ENCODE peak calls at places on chromosomes 13 and 19, in eight cellular contexts. One of them, this sample, is unnamed.

GRCh38 chr13:48155850-48156249 is 60.9 kb upstream of the MED4 start:
- DNase-seq in stimulated activated CD4-positive, alpha-beta T cell treated with anti-CD3 and anti-CD28 coated beads, Interleukin-1b, Interleukin-23, amount 100 ng/mL, for 1 hour: peak
- DNase-seq in iris pigment epithelial cell: peak
- DNase-seq in ascending aorta: no peak
- DNase-seq in heart left ventricle: no peak
- DNase-seq in EL: peak
- DNase-seq in left cardiac atrium: no peak
- DNase-seq in stimulated activated naive CD8-positive, alpha-beta T cell treated with anti-CD3 and anti-CD28 coated beads, Interleukin-15, amount 100 ng/mL, for 72 hours: peak
- DNase-seq in this sample: no peak

GRCh38 chr19:38361633-38362075 is 12.7 kb upstream of the PSMD8 start:
- DNase-seq in EL: peak
- DNase-seq in stimulated activated CD4-positive, alpha-beta T cell treated with anti-CD3 and anti-CD28 coated beads, Interleukin-1b, Interleukin-23, amount 100 ng/mL, for 1 hour: no peak
- DNase-seq in ascending aorta: peak
- DNase-seq in iris pigment epithelial cell: peak
- DNase-seq in heart left ventricle: peak
- DNase-seq in left cardiac atrium: peak
- DNase-seq in stimulated activated naive CD8-positive, alpha-beta T cell treated with anti-CD3 and anti-CD28 coated beads, Interleukin-15, amount 100 ng/mL, for 72 hours: peak
- DNase-seq in this sample: peak

GRCh38 chr13:32175307-32175706 is 139.9 kb downstream of the ZAR1L start:
- DNase-seq in stimulated activated CD4-positive, alpha-beta T cell treated with anti-CD3 and anti-CD28 coated beads, Interleukin-1b, Interleukin-23, amount 100 ng/mL, for 1 hour: no peak
- DNase-seq in EL: no peak
- DNase-seq in stimulated activated naive CD8-positive, alpha-beta T cell treated with anti-CD3 and anti-CD28 coated beads, Interleukin-15, amount 100 ng/mL, for 72 hours: no peak
- DNase-seq in iris pigment epithelial cell: no peak
- DNase-seq in left cardiac atrium: peak
- DNase-seq in ascending aorta: no peak
- DNase-seq in heart left ventricle: no peak
- DNase-seq in this sample: no peak

GRCh38 chr19:3125900-3126524 is 9.8 kb upstream of the GNA15 start:
- DNase-seq in EL: peak
- DNase-seq in heart left ventricle: peak
- DNase-seq in stimulated activated CD4-positive, alpha-beta T cell treated with anti-CD3 and anti-CD28 coated beads, Interleukin-1b, Interleukin-23, amount 100 ng/mL, for 1 hour: peak
- DNase-seq in ascending aorta: peak
- DNase-seq in left cardiac atrium: peak
- DNase-seq in iris pigment epithelial cell: peak
- DNase-seq in stimulated activated naive CD8-positive, alpha-beta T cell treated with anti-CD3 and anti-CD28 coated beads, Interleukin-15, amount 100 ng/mL, for 72 hours: peak
- DNase-seq in this sample: no peak

GRCh38 chr19:32691291-32691951 is at the start of gene NUDT19:
- DNase-seq in stimulated activated CD4-positive, alpha-beta T cell treated with anti-CD3 and anti-CD28 coated beads, Interleukin-1b, Interleukin-23, amount 100 ng/mL, for 1 hour: peak
- DNase-seq in iris pigment epithelial cell: peak
- DNase-seq in ascending aorta: peak
- DNase-seq in heart left ventricle: peak
- DNase-seq in stimulated activated naive CD8-positive, alpha-beta T cell treated with anti-CD3 and anti-CD28 coated beads, Interleukin-15, amount 100 ng/mL, for 72 hours: peak
- DNase-seq in left cardiac atrium: peak
- DNase-seq in EL: peak
- DNase-seq in this sample: peak

GRCh38 chr13:80361883-80362327 is 21.0 kb upstream of the SPRY2 start:
- DNase-seq in heart left ventricle: no peak
- DNase-seq in iris pigment epithelial cell: no peak
- DNase-seq in EL: peak
- DNase-seq in stimulated activated naive CD8-positive, alpha-beta T cell treated with anti-CD3 and anti-CD28 coated beads, Interleukin-15, amount 100 ng/mL, for 72 hours: no peak
- DNase-seq in left cardiac atrium: no peak
- DNase-seq in ascending aorta: no peak
- DNase-seq in stimulated activated CD4-positive, alpha-beta T cell treated with anti-CD3 and anti-CD28 coated beads, Interleukin-1b, Interleukin-23, amount 100 ng/mL, for 1 hour: no peak
- DNase-seq in this sample: no peak

GRCh38 chr19:19750842-19751790 is 18.2 kb upstream of the ZNF14 start:
- DNase-seq in EL: no peak
- DNase-seq in stimulated activated naive CD8-positive, alpha-beta T cell treated with anti-CD3 and anti-CD28 coated beads, Interleukin-15, amount 100 ng/mL, for 72 hours: no peak
- DNase-seq in stimulated activated CD4-positive, alpha-beta T cell treated with anti-CD3 and anti-CD28 coated beads, Interleukin-1b, Interleukin-23, amount 100 ng/mL, for 1 hour: no peak
- DNase-seq in ascending aorta: peak
- DNase-seq in heart left ventricle: no peak
- DNase-seq in iris pigment epithelial cell: no peak
- DNase-seq in left cardiac atrium: no peak
- DNase-seq in this sample: no peak

GRCh38 chr13:29159871-29160270 is 339.7 kb downstream of the MTUS2 start:
- DNase-seq in iris pigment epithelial cell: no peak
- DNase-seq in stimulated activated CD4-positive, alpha-beta T cell treated with anti-CD3 and anti-CD28 coated beads, Interleukin-1b, Interleukin-23, amount 100 ng/mL, for 1 hour: no peak
- DNase-seq in stimulated activated naive CD8-positive, alpha-beta T cell treated with anti-CD3 and anti-CD28 coated beads, Interleukin-15, amount 100 ng/mL, for 72 hours: no peak
- DNase-seq in left cardiac atrium: no peak
- DNase-seq in heart left ventricle: no peak
- DNase-seq in EL: no peak
- DNase-seq in ascending aorta: no peak
- DNase-seq in this sample: no peak

GRCh38 chr13:27024062-27024461 is 147.5 kb downstream of the USP12 start:
- DNase-seq in heart left ventricle: no peak
- DNase-seq in stimulated activated CD4-positive, alpha-beta T cell treated with anti-CD3 and anti-CD28 coated beads, Interleukin-1b, Interleukin-23, amount 100 ng/mL, for 1 hour: no peak
- DNase-seq in left cardiac atrium: no peak
- DNase-seq in ascending aorta: no peak
- DNase-seq in stimulated activated naive CD8-positive, alpha-beta T cell treated with anti-CD3 and anti-CD28 coated beads, Interleukin-15, amount 100 ng/mL, for 72 hours: no peak
- DNase-seq in iris pigment epithelial cell: no peak
- DNase-seq in EL: no peak
- DNase-seq in this sample: no peak

GRCh38 chr13:77136902-77137420 is 110.0 kb upstream of the FBXL3 start:
- DNase-seq in heart left ventricle: no peak
- DNase-seq in left cardiac atrium: no peak
- DNase-seq in iris pigment epithelial cell: peak
- DNase-seq in stimulated activated naive CD8-positive, alpha-beta T cell treated with anti-CD3 and anti-CD28 coated beads, Interleukin-15, amount 100 ng/mL, for 72 hours: no peak
- DNase-seq in ascending aorta: no peak
- DNase-seq in EL: peak
- DNase-seq in stimulated activated CD4-positive, alpha-beta T cell treated with anti-CD3 and anti-CD28 coated beads, Interleukin-1b, Interleukin-23, amount 100 ng/mL, for 1 hour: no peak
- DNase-seq in this sample: no peak

GRCh38 chr19:20367811-20368294 is 197.7 kb downstream of the ZNF737 start:
- DNase-seq in stimulated activated CD4-positive, alpha-beta T cell treated with anti-CD3 and anti-CD28 coated beads, Interleukin-1b, Interleukin-23, amount 100 ng/mL, for 1 hour: no peak
- DNase-seq in EL: no peak
- DNase-seq in ascending aorta: no peak
- DNase-seq in stimulated activated naive CD8-positive, alpha-beta T cell treated with anti-CD3 and anti-CD28 coated beads, Interleukin-15, amount 100 ng/mL, for 72 hours: no peak
- DNase-seq in iris pigment epithelial cell: no peak
- DNase-seq in heart left ventricle: no peak
- DNase-seq in left cardiac atrium: no peak
- DNase-seq in this sample: no peak

GRCh38 chr13:78102121-78102677 is 183.6 kb upstream of the EDNRB start:
- DNase-seq in left cardiac atrium: peak
- DNase-seq in stimulated activated naive CD8-positive, alpha-beta T cell treated with anti-CD3 and anti-CD28 coated beads, Interleukin-15, amount 100 ng/mL, for 72 hours: no peak
- DNase-seq in EL: peak
- DNase-seq in heart left ventricle: peak
- DNase-seq in stimulated activated CD4-positive, alpha-beta T cell treated with anti-CD3 and anti-CD28 coated beads, Interleukin-1b, Interleukin-23, amount 100 ng/mL, for 1 hour: no peak
- DNase-seq in iris pigment epithelial cell: peak
- DNase-seq in ascending aorta: no peak
- DNase-seq in this sample: peak

GRCh38 chr13:78875792-78876580 is 217.0 kb upstream of the OBI1 start:
- DNase-seq in EL: no peak
- DNase-seq in ascending aorta: no peak
- DNase-seq in iris pigment epithelial cell: no peak
- DNase-seq in heart left ventricle: no peak
- DNase-seq in stimulated activated CD4-positive, alpha-beta T cell treated with anti-CD3 and anti-CD28 coated beads, Interleukin-1b, Interleukin-23, amount 100 ng/mL, for 1 hour: no peak
- DNase-seq in left cardiac atrium: no peak
- DNase-seq in stimulated activated naive CD8-positive, alpha-beta T cell treated with anti-CD3 and anti-CD28 coated beads, Interleukin-15, amount 100 ng/mL, for 72 hours: no peak
- DNase-seq in this sample: no peak

GRCh38 chr19:35889370-35890112 is 10.8 kb downstream of the NFKBID start:
- DNase-seq in left cardiac atrium: no peak
- DNase-seq in heart left ventricle: no peak
- DNase-seq in stimulated activated CD4-positive, alpha-beta T cell treated with anti-CD3 and anti-CD28 coated beads, Interleukin-1b, Interleukin-23, amount 100 ng/mL, for 1 hour: no peak
- DNase-seq in ascending aorta: no peak
- DNase-seq in EL: no peak
- DNase-seq in stimulated activated naive CD8-positive, alpha-beta T cell treated with anti-CD3 and anti-CD28 coated beads, Interleukin-15, amount 100 ng/mL, for 72 hours: no peak
- DNase-seq in iris pigment epithelial cell: no peak
- DNase-seq in this sample: no peak

GRCh38 chr19:37928527-37929286 is 21.7 kb downstream of the SIPA1L3 start:
- DNase-seq in EL: no peak
- DNase-seq in stimulated activated naive CD8-positive, alpha-beta T cell treated with anti-CD3 and anti-CD28 coated beads, Interleukin-15, amount 100 ng/mL, for 72 hours: no peak
- DNase-seq in heart left ventricle: no peak
- DNase-seq in ascending aorta: no peak
- DNase-seq in left cardiac atrium: no peak
- DNase-seq in iris pigment epithelial cell: no peak
- DNase-seq in stimulated activated CD4-positive, alpha-beta T cell treated with anti-CD3 and anti-CD28 coated beads, Interleukin-1b, Interleukin-23, amount 100 ng/mL, for 1 hour: no peak
- DNase-seq in this sample: no peak

GRCh38 chr13:47747901-47748300 is 253.2 kb downstream of the SUCLA2 start:
- DNase-seq in heart left ventricle: no peak
- DNase-seq in stimulated activated CD4-positive, alpha-beta T cell treated with anti-CD3 and anti-CD28 coated beads, Interleukin-1b, Interleukin-23, amount 100 ng/mL, for 1 hour: no peak
- DNase-seq in stimulated activated naive CD8-positive, alpha-beta T cell treated with anti-CD3 and anti-CD28 coated beads, Interleukin-15, amount 100 ng/mL, for 72 hours: no peak
- DNase-seq in ascending aorta: no peak
- DNase-seq in EL: no peak
- DNase-seq in left cardiac atrium: no peak
- DNase-seq in iris pigment epithelial cell: no peak
- DNase-seq in this sample: no peak

GRCh38 chr19:40089462-40089861 is 1.3 kb downstream of the ZNF780A start:
- DNase-seq in heart left ventricle: peak
- DNase-seq in iris pigment epithelial cell: peak
- DNase-seq in left cardiac atrium: peak
- DNase-seq in stimulated activated CD4-positive, alpha-beta T cell treated with anti-CD3 and anti-CD28 coated beads, Interleukin-1b, Interleukin-23, amount 100 ng/mL, for 1 hour: no peak
- DNase-seq in ascending aorta: no peak
- DNase-seq in EL: peak
- DNase-seq in stimulated activated naive CD8-positive, alpha-beta T cell treated with anti-CD3 and anti-CD28 coated beads, Interleukin-15, amount 100 ng/mL, for 72 hours: no peak
- DNase-seq in this sample: no peak

GRCh38 chr19:46080561-46080960 is 39.8 kb upstream of the IGFL4 start:
- DNase-seq in stimulated activated CD4-positive, alpha-beta T cell treated with anti-CD3 and anti-CD28 coated beads, Interleukin-1b, Interleukin-23, amount 100 ng/mL, for 1 hour: no peak
- DNase-seq in stimulated activated naive CD8-positive, alpha-beta T cell treated with anti-CD3 and anti-CD28 coated beads, Interleukin-15, amount 100 ng/mL, for 72 hours: no peak
- DNase-seq in heart left ventricle: no peak
- DNase-seq in left cardiac atrium: peak
- DNase-seq in iris pigment epithelial cell: peak
- DNase-seq in ascending aorta: no peak
- DNase-seq in EL: peak
- DNase-seq in this sample: no peak

GRCh38 chr19:13129384-13129783 is 11.3 kb downstream of the NACC1 start:
- DNase-seq in stimulated activated CD4-positive, alpha-beta T cell treated with anti-CD3 and anti-CD28 coated beads, Interleukin-1b, Interleukin-23, amount 100 ng/mL, for 1 hour: no peak
- DNase-seq in ascending aorta: no peak
- DNase-seq in stimulated activated naive CD8-positive, alpha-beta T cell treated with anti-CD3 and anti-CD28 coated beads, Interleukin-15, amount 100 ng/mL, for 72 hours: no peak
- DNase-seq in iris pigment epithelial cell: no peak
- DNase-seq in EL: no peak
- DNase-seq in heart left ventricle: no peak
- DNase-seq in left cardiac atrium: no peak
- DNase-seq in this sample: no peak

GRCh38 chr19:8054169-8054568 is 1.6 kb downstream of the CCL25 start:
- DNase-seq in EL: no peak
- DNase-seq in stimulated activated CD4-positive, alpha-beta T cell treated with anti-CD3 and anti-CD28 coated beads, Interleukin-1b, Interleukin-23, amount 100 ng/mL, for 1 hour: no peak
- DNase-seq in stimulated activated naive CD8-positive, alpha-beta T cell treated with anti-CD3 and anti-CD28 coated beads, Interleukin-15, amount 100 ng/mL, for 72 hours: no peak
- DNase-seq in left cardiac atrium: no peak
- DNase-seq in heart left ventricle: no peak
- DNase-seq in iris pigment epithelial cell: no peak
- DNase-seq in ascending aorta: no peak
- DNase-seq in this sample: no peak

GRCh38 chr13:34900288-34900739 is 41.8 kb upstream of the NBEA start:
- DNase-seq in stimulated activated CD4-positive, alpha-beta T cell treated with anti-CD3 and anti-CD28 coated beads, Interleukin-1b, Interleukin-23, amount 100 ng/mL, for 1 hour: no peak
- DNase-seq in heart left ventricle: no peak
- DNase-seq in EL: no peak
- DNase-seq in iris pigment epithelial cell: no peak
- DNase-seq in stimulated activated naive CD8-positive, alpha-beta T cell treated with anti-CD3 and anti-CD28 coated beads, Interleukin-15, amount 100 ng/mL, for 72 hours: no peak
- DNase-seq in left cardiac atrium: no peak
- DNase-seq in ascending aorta: no peak
- DNase-seq in this sample: no peak

GRCh38 chr19:8557637-8558238 is 19.5 kb downstream of the MYO1F start:
- DNase-seq in left cardiac atrium: no peak
- DNase-seq in EL: no peak
- DNase-seq in stimulated activated naive CD8-positive, alpha-beta T cell treated with anti-CD3 and anti-CD28 coated beads, Interleukin-15, amount 100 ng/mL, for 72 hours: no peak
- DNase-seq in iris pigment epithelial cell: no peak
- DNase-seq in ascending aorta: no peak
- DNase-seq in stimulated activated CD4-positive, alpha-beta T cell treated with anti-CD3 and anti-CD28 coated beads, Interleukin-1b, Interleukin-23, amount 100 ng/mL, for 1 hour: no peak
- DNase-seq in heart left ventricle: no peak
- DNase-seq in this sample: no peak

GRCh38 chr13:23383151-23383550 is 50.4 kb downstream of the SACS start:
- DNase-seq in left cardiac atrium: no peak
- DNase-seq in iris pigment epithelial cell: no peak
- DNase-seq in heart left ventricle: no peak
- DNase-seq in ascending aorta: no peak
- DNase-seq in EL: no peak
- DNase-seq in stimulated activated naive CD8-positive, alpha-beta T cell treated with anti-CD3 and anti-CD28 coated beads, Interleukin-15, amount 100 ng/mL, for 72 hours: no peak
- DNase-seq in stimulated activated CD4-positive, alpha-beta T cell treated with anti-CD3 and anti-CD28 coated beads, Interleukin-1b, Interleukin-23, amount 100 ng/mL, for 1 hour: no peak
- DNase-seq in this sample: no peak

GRCh38 chr19:18612772-18613588 is at the start of gene TMEM59L:
- DNase-seq in iris pigment epithelial cell: no peak
- DNase-seq in ascending aorta: no peak
- DNase-seq in EL: no peak
- DNase-seq in stimulated activated naive CD8-positive, alpha-beta T cell treated with anti-CD3 and anti-CD28 coated beads, Interleukin-15, amount 100 ng/mL, for 72 hours: no peak
- DNase-seq in heart left ventricle: no peak
- DNase-seq in left cardiac atrium: no peak
- DNase-seq in stimulated activated CD4-positive, alpha-beta T cell treated with anti-CD3 and anti-CD28 coated beads, Interleukin-1b, Interleukin-23, amount 100 ng/mL, for 1 hour: no peak
- DNase-seq in this sample: no peak

GRCh38 chr19:46607441-46607841 is 6.3 kb downstream of the CALM3 start:
- DNase-seq in EL: no peak
- DNase-seq in iris pigment epithelial cell: no peak
- DNase-seq in stimulated activated CD4-positive, alpha-beta T cell treated with anti-CD3 and anti-CD28 coated beads, Interleukin-1b, Interleukin-23, amount 100 ng/mL, for 1 hour: no peak
- DNase-seq in heart left ventricle: no peak
- DNase-seq in stimulated activated naive CD8-positive, alpha-beta T cell treated with anti-CD3 and anti-CD28 coated beads, Interleukin-15, amount 100 ng/mL, for 72 hours: no peak
- DNase-seq in ascending aorta: peak
- DNase-seq in left cardiac atrium: peak
- DNase-seq in this sample: no peak

GRCh38 chr13:110653851-110654250 is 38.5 kb downstream of the NAXD start:
- DNase-seq in left cardiac atrium: no peak
- DNase-seq in stimulated activated CD4-positive, alpha-beta T cell treated with anti-CD3 and anti-CD28 coated beads, Interleukin-1b, Interleukin-23, amount 100 ng/mL, for 1 hour: no peak
- DNase-seq in ascending aorta: no peak
- DNase-seq in iris pigment epithelial cell: no peak
- DNase-seq in EL: no peak
- DNase-seq in heart left ventricle: no peak
- DNase-seq in stimulated activated naive CD8-positive, alpha-beta T cell treated with anti-CD3 and anti-CD28 coated beads, Interleukin-15, amount 100 ng/mL, for 72 hours: no peak
- DNase-seq in this sample: no peak

GRCh38 chr13:106041445-106041844 is 494.0 kb downstream of the EFNB2 start:
- DNase-seq in heart left ventricle: no peak
- DNase-seq in stimulated activated naive CD8-positive, alpha-beta T cell treated with anti-CD3 and anti-CD28 coated beads, Interleukin-15, amount 100 ng/mL, for 72 hours: no peak
- DNase-seq in ascending aorta: no peak
- DNase-seq in EL: no peak
- DNase-seq in left cardiac atrium: no peak
- DNase-seq in iris pigment epithelial cell: no peak
- DNase-seq in stimulated activated CD4-positive, alpha-beta T cell treated with anti-CD3 and anti-CD28 coated beads, Interleukin-1b, Interleukin-23, amount 100 ng/mL, for 1 hour: no peak
- DNase-seq in this sample: no peak

This sample was measured in tibial nerve.